ENCODE peak calls at places on chromosomes 3 and 15, in four cellular contexts. M is T-helper 22 cell; Y is stimulated activated CD8-positive, alpha-beta memory T cell treated with anti-CD3 and anti-CD28 coated beads, Interleukin-4, amount 100 ng/mL, for 1 hour; X is activated B cell treated with CpG ODN at 0.5 μM for 24 hours. T is an unnamed sample.

GRCh38 chr3:129547241-129547640 is 4.3 kb downstream of the H1-8 start:
- DNase-seq in Y (no peak), M (no peak), X (no peak), T (no peak)

GRCh38 chr3:122033018-122033417 is 11.0 kb upstream of the ILDR1 start:
- DNase-seq in X (no peak), Y (no peak), M (no peak), T (no peak)

GRCh38 chr3:117017135-117017990 is 307.8 kb downstream of the TUSC7 start:
- DNase-seq in Y (no peak), X (no peak), M (no peak), T (no peak)

GRCh38 chr15:89837134-89837829 is 22.6 kb upstream of the ANPEP start:
- DNase-seq in Y (no peak), M (no peak), X (no peak), T (no peak)

GRCh38 chr3:131795382-131796085 is 239.3 kb downstream of the CPNE4 start:
- DNase-seq in Y (no peak), X (no peak), M (no peak), T (no peak)

GRCh38 chr3:171374661-171375285 is 85.4 kb downstream of the TNIK start:
- DNase-seq in X (no peak), Y (no peak), M (no peak), T (no peak)

GRCh38 chr15:40436892-40437753 is 3.6 kb upstream of the BAHD1 start:
- DNase-seq in M (no peak), Y (no peak), X (no peak), T (no peak)

GRCh38 chr3:134320749-134321148 is 53.5 kb downstream of the AMOTL2 start:
- DNase-seq in M (no peak), Y (no peak), X (no peak), T (no peak)